ENCODE peak calls at places on chromosomes 3 and 15, in seven cellular contexts. O is GM12878, J is K562, I is HepG2, T is HCT116, K is H1, S is SK-N-SH. Y is an unnamed sample.

GRCh38 chr3:57268416-57268815 is 24.1 kb downstream of the ASB14 start:
- DNase-seq in O (no peak), J (no peak), I (no peak), T (no peak), K (no peak), S (no peak), Y (no peak)

GRCh38 chr15:85753791-85754452 is 40.8 kb downstream of the KLHL25 start:
- DNase-seq in O (no peak), J (no peak), I (no peak), T (no peak), K (no peak), S (no peak), Y (no peak)

GRCh38 chr3:45140392-45140791 is 5.8 kb downstream of the CDCP1 start:
- DNase-seq in O (no peak), J (no peak), I (no peak), T (no peak), K (no peak), S (no peak), Y (no peak)

GRCh38 chr3:50503504-50503903 is at the start of gene CACNA2D2:
- DNase-seq in O (no peak), J (peak), I (no peak), T (peak), K (no peak), S (peak), Y (peak)

GRCh38 chr3:158702815-158703481 is 29.3 kb downstream of the RARRES1 start:
- DNase-seq in O (no peak), J (no peak), I (no peak), T (no peak), K (no peak), S (no peak), Y (no peak)

GRCh38 chr3:81744366-81744765 is 17.1 kb downstream of the GBE1 start:
- DNase-seq in O (no peak), J (peak), I (peak), T (peak), K (no peak), S (no peak), Y (no peak)

GRCh38 chr3:50267280-50267913 is 1.6 kb upstream of the SEMA3B start:
- DNase-seq in O (no peak), J (no peak), I (no peak), T (no peak), K (no peak), S (no peak), Y (peak)

GRCh38 chr3:5057857-5058324 is 64.2 kb upstream of the ARL8B start:
- DNase-seq in O (peak), J (peak), I (peak), T (peak), K (peak), S (peak), Y (peak)

GRCh38 chr15:38672814-38673292 is 108.2 kb upstream of the RASGRP1 start:
- DNase-seq in O (peak), J (no peak), I (no peak), T (no peak), K (no peak), S (no peak), Y (peak)

GRCh38 chr3:48918388-48919214 is at the start of gene ARIH2:
- DNase-seq in O (peak), J (peak), I (peak), T (peak), K (peak), S (peak), Y (peak)

GRCh38 chr3:48919215-48920138 is 835 bp downstream of the ARIH2 start:
- DNase-seq in O (no peak), J (peak), I (peak), T (peak), K (no peak), S (peak), Y (peak)

GRCh38 chr3:74711913-74712512 is 97.6 kb upstream of the CNTN3 start:
- DNase-seq in O (no peak), J (peak), I (no peak), T (no peak), K (no peak), S (no peak), Y (no peak)

GRCh38 chr3:193777524-193777923 is 184.5 kb downstream of the OPA1 start:
- DNase-seq in O (no peak), J (no peak), I (peak), T (no peak), K (no peak), S (no peak), Y (no peak)

DNA sequence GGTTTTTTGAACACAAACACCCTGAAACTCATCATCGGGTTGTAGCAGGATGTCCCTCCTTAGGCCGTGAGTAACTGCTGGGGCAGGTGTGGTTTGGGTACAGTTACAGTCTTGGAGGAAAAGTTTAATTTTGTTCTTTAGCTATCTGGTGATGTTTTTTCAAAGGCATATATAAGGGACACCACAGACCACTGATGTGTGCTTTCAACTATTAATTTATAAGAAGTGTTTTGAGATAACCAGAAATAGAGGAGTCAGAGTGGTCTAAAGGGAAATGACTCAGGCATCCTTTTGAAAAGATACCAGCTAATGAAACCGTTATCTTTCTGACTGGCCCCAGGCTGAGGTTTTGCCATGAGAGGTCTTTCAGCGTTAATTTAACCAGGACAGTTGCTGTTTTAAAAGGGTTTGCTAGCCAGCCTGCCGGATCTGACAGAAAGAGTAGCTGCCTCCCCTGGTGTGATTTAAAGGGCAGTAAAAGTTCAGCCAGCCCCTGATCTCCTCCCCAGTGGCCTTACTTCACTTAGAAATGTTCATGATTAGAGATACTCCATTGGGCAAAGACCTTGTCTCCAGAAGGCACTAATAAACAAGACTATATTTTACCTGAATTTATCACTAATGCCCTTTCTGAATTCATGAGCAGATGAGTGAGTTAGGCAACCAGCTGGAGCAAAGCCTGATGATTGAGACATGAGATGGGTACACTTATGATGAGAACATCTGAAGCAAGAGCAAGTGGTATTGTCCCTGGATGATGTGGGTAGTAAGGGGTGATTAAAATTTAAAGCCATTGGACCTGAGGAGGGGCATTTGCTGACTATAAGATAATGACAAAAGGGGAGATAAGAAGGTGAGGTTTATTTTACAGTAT is 482.5 kb upstream of the TBL1XR1 start:
- DNase-seq in O (no peak), J (peak), I (no peak), T (no peak), K (no peak), S (peak), Y (no peak)
- TF ChIP-seq JUND in O (no peak), J (peak), I (no peak), T (no peak), K (no peak), S (peak), Y (no peak)

GRCh38 chr3:100802126-100802525 is 92.8 kb downstream of the TFG start:
- DNase-seq in O (no peak), J (no peak), I (no peak), T (no peak), K (no peak), S (no peak), Y (no peak)

GRCh38 chr3:100797921-100798491 is 88.7 kb downstream of the TFG start:
- DNase-seq in O (no peak), J (no peak), I (no peak), T (no peak), K (no peak), S (no peak), Y (no peak)

DNA sequence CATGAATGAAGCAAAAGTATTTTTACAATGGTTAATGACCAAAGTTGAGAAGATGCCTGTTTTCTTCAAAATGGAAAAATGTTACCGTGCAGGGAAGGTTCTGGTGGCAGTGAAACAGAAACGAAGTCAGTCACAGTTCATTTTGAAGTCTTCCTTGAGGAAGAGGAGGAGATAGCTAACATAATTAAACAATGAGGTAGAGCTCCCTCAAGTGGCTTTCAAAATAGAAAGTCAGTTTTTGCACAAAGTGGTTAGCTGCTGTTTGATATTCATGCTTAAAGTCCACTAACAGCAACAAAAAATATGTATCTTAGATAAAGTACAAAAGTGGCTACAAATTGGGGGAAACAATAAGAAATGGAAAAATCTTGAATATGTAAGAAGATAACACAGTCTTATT is 87.3 kb downstream of the TFG start:
- DNase-seq in O (peak), J (no peak), I (no peak), T (peak), K (no peak), S (no peak), Y (peak)
- TF ChIP-seq JUND in O (no peak), J (no peak), I (no peak), T (no peak), K (no peak), S (no peak), Y (no peak)

GRCh38 chr15:62741106-62741505 is 301.4 kb upstream of the TPM1 start:
- DNase-seq in O (no peak), J (no peak), I (no peak), T (no peak), K (no peak), S (no peak), Y (no peak)

GRCh38 chr15:62740141-62741004 is 302.2 kb upstream of the TPM1 start:
- DNase-seq in O (no peak), J (no peak), I (no peak), T (no peak), K (no peak), S (peak), Y (no peak)

GRCh38 chr15:62737551-62737950 is 305.0 kb upstream of the TPM1 start:
- DNase-seq in O (no peak), J (no peak), I (no peak), T (no peak), K (no peak), S (no peak), Y (no peak)

GRCh38 chr15:62739507-62739906 is 303.0 kb upstream of the TPM1 start:
- DNase-seq in O (no peak), J (no peak), I (no peak), T (no peak), K (no peak), S (peak), Y (peak)

DNA sequence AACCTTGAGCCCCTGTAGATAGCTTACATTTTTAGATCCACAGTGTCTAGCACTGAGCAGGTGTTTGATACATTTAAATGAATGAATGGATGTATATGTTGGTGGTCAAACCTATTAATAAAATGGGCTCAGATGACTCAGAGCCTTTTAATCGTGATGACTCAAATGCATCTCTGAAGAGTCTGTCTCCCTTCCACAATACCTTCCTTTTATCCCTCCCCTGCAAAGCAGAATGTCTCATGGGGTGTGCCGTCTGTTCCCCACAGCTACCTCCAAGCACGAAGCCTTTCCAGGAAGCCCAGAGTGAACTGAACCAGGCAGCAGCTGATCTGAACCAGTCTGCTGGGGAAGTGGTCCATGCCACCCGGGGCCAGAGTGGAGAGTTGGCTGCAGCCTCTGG is 303.5 kb upstream of the TPM1 start:
- DNase-seq in O (no peak), J (no peak), I (no peak), T (peak), K (no peak), S (no peak), Y (no peak)
- TF ChIP-seq JUND in O (no peak), J (no peak), I (no peak), T (peak), K (no peak), S (peak), Y (no peak)

DNA sequence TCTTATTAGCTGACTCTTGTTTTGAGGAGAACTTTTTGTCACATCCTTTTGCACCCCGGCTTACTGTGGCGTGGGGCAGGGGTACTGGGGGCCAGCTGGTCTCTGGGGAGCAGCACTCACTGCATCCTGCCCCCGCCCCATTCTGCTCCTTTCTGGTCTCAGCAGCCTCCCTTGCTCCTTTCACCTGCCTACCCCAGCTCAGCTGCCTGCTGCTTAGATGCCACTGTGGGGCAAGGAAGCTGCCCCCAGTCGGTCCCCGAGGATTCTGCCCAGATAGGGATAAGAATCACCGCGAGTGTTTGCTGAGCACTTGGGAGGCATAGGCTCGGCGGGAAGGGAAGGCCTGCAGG is 32.0 kb downstream of the APBA2 start:
- DNase-seq in O (no peak), J (no peak), I (no peak), T (no peak), K (no peak), S (no peak), Y (no peak)
- TF ChIP-seq JUND in O (no peak), J (no peak), I (no peak), T (no peak), K (no peak), S (no peak), Y (no peak)

GRCh38 chr15:96322401-96323249 is 7.9 kb upstream of the NR2F2 start:
- DNase-seq in O (no peak), J (no peak), I (no peak), T (no peak), K (no peak), S (no peak), Y (no peak)
- TF ChIP-seq JUND in O (no peak), J (no peak), I (no peak), T (no peak), K (no peak), S (no peak), Y (no peak)

GRCh38 chr3:16841354-16841753 is 43.4 kb upstream of the PLCL2 start:
- DNase-seq in O (no peak), J (no peak), I (no peak), T (no peak), K (no peak), S (no peak), Y (no peak)
- TF ChIP-seq JUND in O (no peak), J (no peak), I (no peak), T (no peak), K (no peak), S (no peak), Y (no peak)

DNA sequence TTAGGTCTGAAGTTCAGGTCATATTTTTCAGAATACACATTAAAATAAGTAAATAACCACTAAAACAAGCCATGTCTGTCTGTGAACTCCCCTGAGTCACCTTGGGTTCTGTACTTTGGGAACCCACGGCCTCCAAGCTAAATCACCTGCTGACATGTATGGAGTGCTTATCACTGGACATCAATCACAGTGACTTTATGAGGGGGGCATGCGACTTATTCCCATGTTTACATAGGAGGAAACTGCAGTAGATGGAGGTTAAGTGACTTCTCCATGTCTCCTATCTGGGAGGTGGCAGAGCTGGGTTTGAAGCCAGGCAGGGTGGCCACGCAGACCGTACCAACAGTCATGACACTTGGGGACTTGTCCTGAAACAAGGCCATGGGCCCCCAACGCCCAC is 8.1 kb downstream of the ITIH4 start:
- DNase-seq in O (no peak), J (no peak), I (no peak), T (no peak), K (no peak), S (no peak), Y (no peak)
- TF ChIP-seq JUND in O (no peak), J (no peak), I (no peak), T (no peak), K (no peak), S (no peak), Y (no peak)

Y was measured in T47D.